ENCODE peak calls at places on chromosomes 7 and 10, in ten cellular contexts. R is ovary, P is kidney epithelial cell, L is upper lobe of right lung, C is transverse colon, G is AG04449, B is mammary epithelial cell, F is left ventricle myocardium inferior, Z is AG09309, K is body of pancreas. H is an unnamed sample.

GRCh38 chr10:66572700-66573099 is 353.1 kb upstream of the LRRTM3 start:
- DNase-seq in R (no peak), P (no peak), L (no peak), C (no peak), G (no peak), B (no peak), F (no peak), Z (no peak), K (no peak), H (no peak)

GRCh38 chr7:13021566-13021965 is 334.1 kb downstream of the ARL4A start:
- DNase-seq in R (no peak), P (no peak), L (no peak), C (no peak), G (no peak), B (no peak), F (no peak), Z (no peak), K (no peak), H (no peak)

GRCh38 chr10:112230325-112230988 is 46.9 kb upstream of the GPAM start:
- DNase-seq in R (no peak), P (no peak), L (no peak), C (no peak), G (no peak), B (no peak), F (no peak), Z (no peak), K (no peak), H (peak)

GRCh38 chr7:148854975-148855374 is 29.1 kb downstream of the EZH2 start:
- DNase-seq in R (no peak), P (no peak), L (no peak), C (no peak), G (no peak), B (no peak), F (no peak), Z (no peak), K (no peak), H (no peak)

GRCh38 chr7:122746948-122747347 is 44.2 kb upstream of the RNF148 start:
- DNase-seq in R (no peak), P (no peak), L (no peak), C (no peak), G (no peak), B (no peak), F (no peak), Z (no peak), K (no peak), H (no peak)

GRCh38 chr7:41816111-41816510 is 113.2 kb upstream of the INHBA start:
- DNase-seq in R (no peak), P (no peak), L (no peak), C (no peak), G (no peak), B (no peak), F (no peak), Z (no peak), K (no peak), H (no peak)

GRCh38 chr7:143882020-143882610 is 19.9 kb downstream of the TCAF1 start:
- DNase-seq in R (peak), P (no peak), L (no peak), C (peak), G (no peak), B (no peak), F (peak), Z (no peak), K (no peak), H (no peak)

GRCh38 chr7:41931263-41931646 is 228.4 kb upstream of the INHBA start:
- DNase-seq in R (no peak), P (no peak), L (no peak), C (no peak), G (no peak), B (no peak), F (no peak), Z (no peak), K (no peak), H (no peak)

GRCh38 chr10:4181075-4181474 is 396.1 kb upstream of the KLF6 start:
- DNase-seq in R (no peak), P (no peak), L (no peak), C (no peak), G (no peak), B (no peak), F (no peak), Z (no peak), K (no peak), H (no peak)

GRCh38 chr10:3538291-3538849 is 246.6 kb downstream of the KLF6 start:
- DNase-seq in R (no peak), P (no peak), L (no peak), C (no peak), G (no peak), B (no peak), F (no peak), Z (no peak), K (no peak), H (no peak)

GRCh38 chr10:88820990-88821389 is 18.5 kb downstream of the LIPM start:
- DNase-seq in R (no peak), P (no peak), L (no peak), C (no peak), G (peak), B (peak), F (no peak), Z (peak), K (no peak), H (no peak)

GRCh38 chr7:48710995-48711394 is 213.4 kb upstream of the CDC14C start:
- DNase-seq in R (no peak), P (no peak), L (no peak), C (no peak), G (no peak), B (no peak), F (no peak), Z (no peak), K (no peak), H (no peak)

GRCh38 chr7:83468251-83468739 is 180.6 kb downstream of the SEMA3E start:
- DNase-seq in R (peak), P (peak), L (peak), C (peak), G (peak), B (peak), F (peak), Z (peak), K (peak), H (peak)

GRCh38 chr7:20330797-20331230 is at the start of gene ITGB8:
- DNase-seq in R (no peak), P (no peak), L (no peak), C (no peak), G (no peak), B (no peak), F (peak), Z (no peak), K (no peak), H (no peak)

GRCh38 chr10:125694874-125695273 is 11.9 kb upstream of the TEX36 start:
- DNase-seq in R (no peak), P (no peak), L (no peak), C (no peak), G (peak), B (peak), F (no peak), Z (peak), K (no peak), H (peak)

GRCh38 chr10:109343293-109343692 is 580.0 kb downstream of the XPNPEP1 start:
- DNase-seq in R (no peak), P (peak), L (no peak), C (no peak), G (no peak), B (peak), F (no peak), Z (no peak), K (no peak), H (no peak)

GRCh38 chr7:53744361-53744760 is 708.9 kb downstream of the POM121L12 start:
- DNase-seq in R (no peak), P (no peak), L (no peak), C (no peak), G (no peak), B (peak), F (no peak), Z (no peak), K (no peak), H (no peak)

GRCh38 chr7:36227223-36227622 is 74.2 kb downstream of the EEPD1 start:
- DNase-seq in R (peak), P (no peak), L (no peak), C (peak), G (peak), B (no peak), F (no peak), Z (peak), K (no peak), H (no peak)

GRCh38 chr10:127989481-127989964 is 82.6 kb downstream of the PTPRE start:
- DNase-seq in R (no peak), P (no peak), L (no peak), C (no peak), G (no peak), B (no peak), F (no peak), Z (no peak), K (no peak), H (peak)

GRCh38 chr7:97555845-97556431 is 175.9 kb upstream of the TAC1 start:
- DNase-seq in R (no peak), P (no peak), L (no peak), C (no peak), G (no peak), B (no peak), F (no peak), Z (no peak), K (no peak), H (no peak)

GRCh38 chr10:58175990-58176910 is 91.4 kb downstream of the IPMK start:
- DNase-seq in R (no peak), P (no peak), L (no peak), C (no peak), G (no peak), B (peak), F (no peak), Z (no peak), K (no peak), H (no peak)

GRCh38 chr10:11015371-11015934 is 2.2 kb upstream of the CELF2 start:
- DNase-seq in R (no peak), P (no peak), L (no peak), C (no peak), G (no peak), B (no peak), F (no peak), Z (no peak), K (no peak), H (no peak)

GRCh38 chr10:101536800-101537199 is 51.3 kb downstream of the POLL start:
- DNase-seq in R (no peak), P (no peak), L (no peak), C (no peak), G (no peak), B (peak), F (no peak), Z (no peak), K (no peak), H (no peak)

GRCh38 chr10:3848768-3849643 is 64.0 kb upstream of the KLF6 start:
- DNase-seq in R (no peak), P (no peak), L (no peak), C (no peak), G (no peak), B (peak), F (no peak), Z (no peak), K (no peak), H (no peak)

GRCh38 chr7:47035522-47035921 is 546.4 kb downstream of the TNS3 start:
- DNase-seq in R (no peak), P (no peak), L (no peak), C (no peak), G (no peak), B (no peak), F (no peak), Z (no peak), K (no peak), H (no peak)

DNA sequence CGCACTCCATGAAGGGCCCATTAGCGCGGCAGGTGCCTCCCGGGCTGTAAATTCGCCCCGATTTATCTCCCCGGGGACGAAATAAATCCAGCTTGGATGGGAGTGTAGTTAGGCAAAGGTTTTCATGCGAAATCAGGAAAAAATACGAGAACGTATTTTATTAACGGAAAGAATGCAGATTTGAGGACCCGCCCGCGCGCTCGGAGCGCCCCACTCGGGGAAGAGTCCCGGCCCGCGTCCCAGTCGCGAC is 257 bp upstream of the NKX6-2 start:
- DNase-seq in R (no peak), P (no peak), L (no peak), C (no peak), G (no peak), B (no peak), F (no peak), Z (no peak), K (no peak), H (no peak)
- H3K4me3 ChIP-seq in R (no peak), P (no peak), L (no peak), C (no peak), G (no peak), B (no peak), F (peak), Z (no peak), K (no peak), H (no peak)

GRCh38 chr10:79292789-79293746 is 54.2 kb upstream of the PPIF start:
- DNase-seq in R (no peak), P (no peak), L (no peak), C (no peak), G (no peak), B (no peak), F (no peak), Z (no peak), K (no peak), H (no peak)
- TF ChIP-seq CTCF in R (no peak), P (peak), L (peak), C (peak), G (peak), B (peak), F (peak), Z (peak), K (peak), H (peak)

DNA sequence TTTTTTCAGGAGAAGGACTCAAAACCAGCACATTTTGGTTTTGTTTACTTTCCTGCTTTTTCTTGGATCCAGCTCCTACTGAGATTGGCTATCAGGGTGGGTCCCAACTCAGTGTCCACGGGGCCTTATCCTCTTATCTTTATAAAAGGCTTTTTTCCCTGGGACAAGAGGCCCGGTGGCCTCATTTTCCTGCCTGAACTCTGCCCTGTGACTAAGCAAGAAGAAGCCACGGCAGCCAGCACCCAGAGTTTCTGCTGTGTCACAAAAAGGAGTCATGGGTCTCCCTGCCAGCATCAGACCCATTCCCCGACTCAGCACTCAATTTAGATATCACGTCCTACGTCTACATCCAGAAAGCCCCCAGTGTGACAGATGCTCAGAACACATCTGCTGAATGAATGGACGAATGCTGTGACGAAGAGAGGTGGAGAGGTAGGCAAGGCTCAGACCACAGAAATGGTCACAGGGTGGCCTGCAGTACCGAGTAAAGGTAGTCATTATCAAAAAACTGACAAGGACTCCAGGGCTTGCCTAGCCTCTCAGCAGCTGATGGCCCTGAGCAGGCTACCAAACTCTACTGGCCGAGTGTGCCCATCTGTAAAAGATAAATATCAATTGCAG is 16.7 kb downstream of the DLG5 start:
- DNase-seq in R (no peak), P (no peak), L (no peak), C (peak), G (no peak), B (no peak), F (no peak), Z (peak), K (peak), H (peak)
- H3K4me3 ChIP-seq in R (no peak), P (no peak), L (no peak), C (no peak), G (no peak), B (no peak), F (no peak), Z (no peak), K (no peak), H (no peak)

DNA sequence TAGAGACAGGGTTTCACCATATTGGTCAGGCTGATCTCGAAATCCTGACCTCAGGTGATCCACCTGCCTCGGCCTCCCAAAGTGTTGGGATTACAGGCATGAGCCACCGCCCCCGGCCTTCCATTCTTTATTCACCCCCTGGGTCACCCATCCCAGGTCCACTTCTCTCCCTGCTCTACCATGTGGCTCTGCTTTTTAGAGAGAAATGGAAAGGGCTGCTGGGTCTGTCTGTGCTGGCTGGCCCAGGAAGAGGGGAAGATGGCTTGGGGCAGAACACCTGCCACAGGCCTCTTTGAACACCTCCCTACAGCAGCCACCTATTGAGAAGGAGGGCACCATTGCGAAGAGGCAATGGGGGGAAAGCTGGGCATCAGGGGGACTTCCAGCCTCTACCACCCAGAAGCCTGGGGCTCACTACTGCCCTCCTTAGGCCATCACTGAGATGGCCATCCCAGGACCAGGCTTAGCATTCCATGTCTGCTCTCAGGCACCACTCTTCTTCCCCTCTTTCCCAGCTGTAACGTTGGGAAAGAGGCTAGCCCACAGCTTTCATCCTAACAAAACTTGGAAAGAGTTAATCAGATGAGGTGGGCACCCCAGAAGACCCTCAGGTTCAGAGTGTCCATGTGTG is 256.3 kb downstream of the GRID1 start:
- DNase-seq in R (no peak), P (no peak), L (no peak), C (no peak), G (no peak), B (no peak), F (no peak), Z (no peak), K (no peak), H (no peak)
- TF ChIP-seq CTCF in R (no peak), P (peak), L (no peak), C (no peak), G (peak), B (no peak), F (no peak), Z (no peak), K (no peak), H (no peak)

GRCh38 chr7:2004841-2005351 is 227.8 kb downstream of the MAD1L1 start:
- DNase-seq in R (peak), P (no peak), L (peak), C (peak), G (no peak), B (no peak), F (peak), Z (no peak), K (no peak), H (no peak)
- H3K4me3 ChIP-seq in R (no peak), P (no peak), L (no peak), C (no peak), G (no peak), B (no peak), F (no peak), Z (no peak), K (no peak), H (no peak)